ENCODE peak calls at places on chromosomes 1 and 21, in four cellular contexts. H, X, P and S are unnamed samples.

GRCh38 chr1:26177182-26177684 is at the start of gene CNKSR1:
- DNase-seq in H (peak), X (peak), P (peak), S (no peak)

GRCh38 chr1:97252076-97252475 is 530.5 kb downstream of the PTBP2 start:
- DNase-seq in X (no peak), H (no peak), P (no peak), S (no peak)

GRCh38 chr1:192539450-192540132 is 36.0 kb upstream of the RGS1 start:
- DNase-seq in H (no peak), P (no peak), X (peak), S (peak)

GRCh38 chr1:222334026-222334680 is 213.8 kb downstream of the HHIPL2 start:
- DNase-seq in H (no peak), X (no peak), P (no peak), S (peak)

GRCh38 chr21:37006521-37007291 is at the start of gene RIPPLY3:
- DNase-seq in H (no peak), P (no peak), X (peak), S (no peak)

GRCh38 chr1:101071470-101071886 is 45.9 kb upstream of the DPH5 start:
- DNase-seq in P (no peak), X (no peak), H (no peak), S (no peak)

GRCh38 chr1:202835548-202836072 is 24.9 kb downstream of the PCAT6 start:
- DNase-seq in H (no peak), X (peak), P (no peak), S (no peak)

GRCh38 chr1:42822833-42823392 is 5.7 kb upstream of the SVBP start:
- DNase-seq in X (no peak), H (no peak), P (no peak), S (no peak)

GRCh38 chr1:62337785-62338631 is 18.8 kb upstream of the KANK4 start:
- DNase-seq in P (no peak), H (peak), X (peak), S (no peak)

GRCh38 chr1:248804771-248805681 is 20.7 kb downstream of the SH3BP5L start:
- DNase-seq in H (no peak), P (no peak), X (no peak), S (no peak)

GRCh38 chr1:61597601-61598000 is 127.3 kb downstream of the TM2D1 start:
- DNase-seq in P (no peak), H (no peak), X (no peak), S (no peak)

GRCh38 chr1:94416901-94417701 is 1.1 kb upstream of the ABCD3 start:
- DNase-seq in H (no peak), X (no peak), P (no peak), S (peak)

GRCh38 chr1:35115459-35116383 is 36.5 kb downstream of the ZMYM1 start:
- DNase-seq in X (no peak), P (no peak), H (no peak), S (no peak)

GRCh38 chr21:34864370-34865209 is 184.5 kb downstream of the RUNX1 start:
- DNase-seq in X (no peak), H (no peak), P (no peak), S (no peak)

GRCh38 chr1:151635479-151636072 is 23.7 kb downstream of the SNX27 start:
- DNase-seq in H (no peak), P (no peak), X (no peak), S (no peak)

GRCh38 chr1:59880735-59881134 is 45.8 kb downstream of the CYP2J2 start:
- DNase-seq in X (no peak), P (no peak), H (no peak), S (no peak)

GRCh38 chr1:36024761-36025303 is 59.1 kb upstream of the TEKT2 start:
- DNase-seq in H (no peak), X (no peak), P (no peak), S (no peak)

GRCh38 chr1:9505142-9505541 is 34.1 kb upstream of the SLC25A33 start:
- DNase-seq in X (no peak), P (no peak), H (no peak), S (no peak)

GRCh38 chr1:203325418-203326091 is 20.2 kb downstream of the BTG2 start:
- DNase-seq in H (peak), P (peak), X (no peak), S (no peak)

GRCh38 chr1:230266456-230266855 is 159.7 kb downstream of the PGBD5 start:
- DNase-seq in H (peak), X (no peak), P (no peak), S (no peak)

GRCh38 chr1:52659851-52660596 is 27.1 kb downstream of the SHISAL2A start:
- DNase-seq in X (no peak), H (no peak), P (no peak), S (no peak)

GRCh38 chr1:155193275-155193990 is 14.3 kb downstream of the THBS3 start:
- DNase-seq in P (peak), X (peak), H (peak), S (peak)

GRCh38 chr1:82994866-82995370 is 1004.0 kb downstream of the TTLL7 start:
- DNase-seq in P (no peak), X (no peak), H (no peak), S (no peak)